ENCODE peak calls at places on chromosomes 5 and 9, in nine cellular contexts. K is heart right ventricle, D is AG09309, I is thyroid gland, Z is ascending aorta, Q is prostate gland, J is AG10803, B is bronchial epithelial cell, W is pancreas. V is an unnamed sample.
A peak's percentile ranks its signal among the peaks of the same experiment; 100 is the strongest.

GRCh38 chr5:180199390-180199789 is 9.6 kb downstream of the RASGEF1C start:
- DNase-seq in K (no peak), D (no peak), I (no peak), Z (no peak), Q (no peak), J (no peak), B (no peak), W (no peak), V (no peak)

GRCh38 chr9:137511758-137512463 is 38.3 kb downstream of the PNPLA7 start:
- DNase-seq in K (no peak), D (no peak), I (no peak), Z (no peak), Q (no peak), J (no peak), B (no peak), W (no peak), V (no peak)

GRCh38 chr5:110965773-110966581 is 105.5 kb upstream of the TSLP start:
- DNase-seq in K (no peak), D (peak; percentile 29), I (no peak), Z (no peak), Q (no peak), J (no peak), B (peak; percentile 94), W (no peak), V (no peak)

GRCh38 chr5:95922798-95923197 is 38.9 kb downstream of the ELL2 start:
- DNase-seq in K (no peak), D (no peak), I (no peak), Z (no peak), Q (no peak), J (no peak), B (no peak), W (no peak), V (no peak)

GRCh38 chr9:134189167-134189474 is 24.8 kb upstream of the RNU6ATAC start:
- DNase-seq in K (no peak), D (no peak), I (no peak), Z (peak; percentile 60), Q (no peak), J (no peak), B (no peak), W (peak; percentile 1), V (no peak)

GRCh38 chr5:91307023-91307422 is 76.1 kb downstream of the ARRDC3 start:
- DNase-seq in K (peak; percentile 36), D (peak; percentile 92), I (peak; percentile 40), Z (peak; percentile 72), Q (no peak), J (peak; percentile 100), B (peak; percentile 82), W (no peak), V (no peak)

GRCh38 chr5:1118738-1119137 is 6.9 kb upstream of the SLC12A7 start:
- DNase-seq in K (no peak), D (no peak), I (peak; percentile 51), Z (no peak), Q (peak; percentile 62), J (no peak), B (no peak), W (peak; percentile 57), V (no peak)

GRCh38 chr9:119284587-119285337 is 84.5 kb downstream of the BRINP1 start:
- DNase-seq in K (no peak), D (peak; percentile 16), I (no peak), Z (no peak), Q (peak; percentile 24), J (peak; percentile 18), B (no peak), W (no peak), V (no peak)

GRCh38 chr5:82754347-82754746 is 322.8 kb downstream of the TMEM167A start:
- DNase-seq in K (no peak), D (no peak), I (no peak), Z (no peak), Q (no peak), J (no peak), B (no peak), W (no peak), V (no peak)

GRCh38 chr9:123742009-123742767 is 187.7 kb downstream of the DENND1A start:
- DNase-seq in K (peak; percentile 56), D (no peak), I (peak; percentile 47), Z (no peak), Q (no peak), J (peak; percentile 60), B (no peak), W (peak; percentile 3), V (peak; percentile 70)

GRCh38 chr5:93006915-93007314 is 574.1 kb downstream of the NR2F1-AS1 start:
- DNase-seq in K (no peak), D (no peak), I (no peak), Z (no peak), Q (no peak), J (no peak), B (peak; percentile 29), W (no peak), V (no peak)

GRCh38 chr9:120514599-120514854 is 65.4 kb downstream of the CDK5RAP2 start:
- DNase-seq in K (no peak), D (no peak), I (no peak), Z (no peak), Q (no peak), J (no peak), B (no peak), W (no peak), V (no peak)

GRCh38 chr5:133048993-133049725 is 2.7 kb upstream of the HSPA4 start:
- DNase-seq in K (no peak), D (no peak), I (no peak), Z (no peak), Q (no peak), J (peak; percentile 11), B (no peak), W (no peak), V (peak; percentile 66)

GRCh38 chr5:55711531-55712022 is 547 bp downstream of the SLC38A9 start:
- DNase-seq in K (no peak), D (no peak), I (no peak), Z (no peak), Q (no peak), J (no peak), B (no peak), W (no peak), V (peak; percentile 14)

GRCh38 chr9:86303316-86303975 is 21.1 kb upstream of the ISCA1 start:
- DNase-seq in K (no peak), D (no peak), I (no peak), Z (no peak), Q (no peak), J (no peak), B (peak; percentile 82), W (no peak), V (peak; percentile 35)

GRCh38 chr5:142688278-142688677 is 2.4 kb upstream of the FGF1 start:
- DNase-seq in K (no peak), D (no peak), I (no peak), Z (no peak), Q (no peak), J (no peak), B (no peak), W (no peak), V (no peak)

GRCh38 chr5:67106626-67107342 is 89.8 kb downstream of the CD180 start:
- DNase-seq in K (no peak), D (no peak), I (no peak), Z (no peak), Q (no peak), J (no peak), B (no peak), W (no peak), V (no peak)

GRCh38 chr5:10289353-10289752 is 18.3 kb downstream of the CMBL start:
- DNase-seq in K (no peak), D (no peak), I (peak; percentile 66), Z (no peak), Q (peak; percentile 13), J (peak; percentile 67), B (no peak), W (peak; percentile 59), V (no peak)
- TF ChIP-seq CTCF in K (no peak), D (no peak), I (no peak), Z (no peak), Q (peak; percentile 20), J (peak; percentile 39), B (no peak), W (no peak), V (no peak)

GRCh38 chr5:134594336-134594735 is 38.3 kb downstream of the SAR1B start:
- DNase-seq in K (no peak), D (no peak), I (no peak), Z (no peak), Q (no peak), J (no peak), B (no peak), W (no peak), V (no peak)

GRCh38 chr5:134590992-134591659 is 41.5 kb downstream of the SAR1B start:
- DNase-seq in K (no peak), D (no peak), I (peak; percentile 75), Z (no peak), Q (no peak), J (no peak), B (peak; percentile 49), W (no peak), V (no peak)

GRCh38 chr5:134594797-134595457 is 37.7 kb downstream of the SAR1B start:
- DNase-seq in K (no peak), D (no peak), I (no peak), Z (no peak), Q (no peak), J (no peak), B (no peak), W (no peak), V (no peak)

GRCh38 chr5:134595458-134595838 is 37.2 kb downstream of the SAR1B start:
- DNase-seq in K (no peak), D (no peak), I (no peak), Z (no peak), Q (no peak), J (no peak), B (no peak), W (no peak), V (no peak)

DNA sequence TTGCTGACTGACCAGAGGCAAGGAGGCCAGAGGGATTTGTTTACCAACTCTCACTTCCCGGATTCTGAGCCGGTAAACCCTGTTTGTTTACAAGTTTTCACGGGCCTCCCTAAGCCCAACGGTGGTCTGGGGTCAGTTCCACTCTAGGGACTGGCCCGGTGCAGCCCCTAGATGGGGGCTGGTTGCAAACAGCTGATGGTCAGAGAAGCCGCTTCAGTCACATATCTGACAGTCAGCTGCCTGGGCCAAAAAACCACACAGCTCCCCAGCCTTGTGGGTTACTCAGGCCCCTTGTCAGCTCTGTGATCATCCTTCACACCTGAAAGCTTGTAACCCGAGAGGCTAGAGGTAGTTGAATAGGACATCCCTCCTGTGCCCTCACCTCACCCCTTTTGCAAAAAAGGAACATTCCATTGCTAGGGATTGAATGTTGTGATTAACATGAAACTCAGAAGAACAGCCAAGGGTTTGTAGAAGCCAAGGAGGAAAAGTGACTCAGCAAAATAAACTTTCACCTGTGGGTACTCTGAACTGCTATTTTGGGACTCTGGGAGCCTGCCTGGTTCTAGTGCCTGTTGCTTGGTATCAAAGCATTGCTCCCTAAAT is 40.4 kb downstream of the SAR1B start:
- DNase-seq in K (no peak), D (no peak), I (peak; percentile 76), Z (no peak), Q (no peak), J (peak; percentile 34), B (peak; percentile 77), W (no peak), V (peak; percentile 16)
- H3K4me3 ChIP-seq in K (no peak overlapping the region), D (no peak overlapping the region), I (no peak overlapping the region), Z (no peak overlapping the region), Q (no peak overlapping the region), J (no peak overlapping the region), B (no peak overlapping the region), W (no peak overlapping the region), V (no peak overlapping the region)

GRCh38 chr5:129096382-129096991 is 1.9 kb downstream of the ISOC1 start:
- DNase-seq in K (no peak), D (no peak), I (no peak), Z (no peak), Q (no peak), J (no peak), B (no peak), W (no peak), V (peak; percentile 45)
- TF ChIP-seq CTCF in K (no peak), D (no peak), I (no peak), Z (no peak), Q (peak; percentile 21), J (no peak), B (peak; percentile 23), W (no peak), V (peak; percentile 10)

GRCh38 chr5:99072846-99073245 is 144.0 kb upstream of the CHD1 start:
- DNase-seq in K (no peak), D (no peak), I (no peak), Z (no peak), Q (no peak), J (no peak), B (no peak), W (no peak), V (no peak)
- H3K4me3 ChIP-seq in K (no peak overlapping the region), D (no peak overlapping the region), I (no peak overlapping the region), Z (no peak overlapping the region), Q (no peak overlapping the region), J (no peak overlapping the region), B (no peak overlapping the region), W (no peak overlapping the region), V (no peak overlapping the region)

V was measured in endothelial cell of umbilical vein.